ENCODE peak calls at places on chromosomes 16 and 17, in five cellular contexts. T is upper lobe of right lung, L is gastrocnemius medialis, B is thoracic aorta, E is mucosa of descending colon. C is an unnamed sample.

GRCh38 chr17:83103200-83103937 is 24.0 kb downstream of the METRNL start:
- DNase-seq in L (peak), B (no peak), E (peak), T (no peak), C (no peak)

GRCh38 chr17:8611671-8612298 is 18.7 kb downstream of the MYH10 start:
- DNase-seq in B (no peak), E (no peak), L (no peak), T (no peak), C (no peak)

GRCh38 chr17:823501-823902 is 41.3 kb downstream of the MRM3 start:
- DNase-seq in L (no peak), B (no peak), T (no peak), E (no peak), C (peak)

GRCh38 chr17:30173649-30174048 is 57.0 kb downstream of the NSRP1 start:
- DNase-seq in E (no peak), B (no peak), L (no peak), T (no peak), C (peak)

GRCh38 chr16:10069374-10069773 is 112.9 kb downstream of the GRIN2A start:
- DNase-seq in T (no peak), B (no peak), E (no peak), L (no peak), C (no peak)

GRCh38 chr17:1067282-1067956 is 70.5 kb downstream of the TIMM22 start:
- DNase-seq in B (no peak), E (no peak), L (no peak), T (peak), C (no peak)

GRCh38 chr16:54685682-54686081 is 245.0 kb upstream of the IRX5 start:
- DNase-seq in L (no peak), E (no peak), B (no peak), T (no peak), C (no peak)

GRCh38 chr17:12964840-12965239 is 53.0 kb downstream of the ELAC2 start:
- DNase-seq in L (no peak), E (no peak), T (no peak), B (no peak), C (no peak)

GRCh38 chr16:11619327-11619851 is 32.7 kb upstream of the LITAF start:
- DNase-seq in L (peak), T (no peak), B (no peak), E (no peak), C (no peak)

GRCh38 chr17:59680314-59680713 is 26.9 kb downstream of the PTRH2 start:
- DNase-seq in L (no peak), E (no peak), B (no peak), T (no peak), C (no peak)

GRCh38 chr16:12255919-12256665 is 279.6 kb downstream of the SNX29 start:
- DNase-seq in T (no peak), B (no peak), L (no peak), E (no peak), C (no peak)

GRCh38 chr17:74391771-74392170 is 24.5 kb downstream of the GPR142 start:
- DNase-seq in B (no peak), T (no peak), E (no peak), L (no peak), C (no peak)

GRCh38 chr17:32483451-32484019 is 3.3 kb upstream of the CDK5R1 start:
- DNase-seq in L (peak), B (no peak), E (peak), T (peak), C (peak)

GRCh38 chr16:68287276-68288251 is 23.2 kb downstream of the SLC7A6OS start:
- DNase-seq in T (no peak), E (no peak), B (peak), L (peak), C (no peak)

GRCh38 chr16:75216127-75216526 is 2.7 kb upstream of the CTRB1 start:
- DNase-seq in L (no peak), B (no peak), T (no peak), E (no peak), C (no peak)

GRCh38 chr17:54544239-54544638 is 356.4 kb upstream of the TOM1L1 start:
- DNase-seq in B (no peak), L (no peak), E (no peak), T (no peak), C (no peak)

GRCh38 chr17:81682565-81683207 is 911 bp downstream of the ARL16 start:
- DNase-seq in L (no peak), B (no peak), T (no peak), E (no peak), C (no peak)

GRCh38 chr17:36463916-36464764 is 22.3 kb upstream of the ZNHIT3 start:
- DNase-seq in T (peak), E (peak), B (no peak), L (no peak), C (peak)

GRCh38 chr16:29943846-29944669 is 17.8 kb upstream of the TMEM219 start:
- DNase-seq in L (no peak), E (peak), T (no peak), B (no peak), C (no peak)

GRCh38 chr16:89111263-89111662 is 17.6 kb downstream of the ACSF3 start:
- DNase-seq in E (no peak), L (no peak), B (no peak), T (peak), C (no peak)

GRCh38 chr17:64152428-64153125 is 22.6 kb upstream of the ERN1 start:
- DNase-seq in E (no peak), T (no peak), B (no peak), L (no peak), C (no peak)

GRCh38 chr17:8701754-8702153 is 42.9 kb downstream of the CCDC42 start:
- DNase-seq in E (no peak), B (no peak), L (no peak), T (no peak), C (no peak)

GRCh38 chr17:17613708-17614114 is 22.2 kb upstream of the PEMT start:
- DNase-seq in T (no peak), E (peak), B (no peak), L (peak), C (peak)

GRCh38 chr16:1745181-1745899 is 26.0 kb downstream of the NME3 start:
- DNase-seq in E (no peak), T (no peak), B (no peak), L (no peak), C (no peak)

GRCh38 chr16:50718761-50719400 is 23.0 kb upstream of the CYLD start:
- DNase-seq in E (peak), L (no peak), T (no peak), B (no peak), C (no peak)

GRCh38 chr17:79658811-79659207 is 48.0 kb upstream of the RBFOX3 start:
- DNase-seq in E (peak), T (no peak), L (no peak), B (no peak), C (peak)
- TF ChIP-seq CTCF in E (no peak), T (peak), L (no peak), B (no peak), C (no peak)

GRCh38 chr16:48999508-48999907 is 282.1 kb downstream of the CBLN1 start:
- DNase-seq in B (no peak), T (no peak), E (no peak), L (no peak), C (no peak)

GRCh38 chr16:49003022-49003421 is 278.6 kb downstream of the CBLN1 start:
- DNase-seq in B (no peak), T (no peak), E (no peak), L (no peak), C (no peak)

GRCh38 chr16:48999034-48999433 is 282.6 kb downstream of the CBLN1 start:
- DNase-seq in B (no peak), L (no peak), E (no peak), T (no peak), C (no peak)

GRCh38 chr16:48997946-48998345 is 283.7 kb downstream of the CBLN1 start:
- DNase-seq in E (no peak), L (no peak), T (no peak), B (no peak), C (no peak)

DNA sequence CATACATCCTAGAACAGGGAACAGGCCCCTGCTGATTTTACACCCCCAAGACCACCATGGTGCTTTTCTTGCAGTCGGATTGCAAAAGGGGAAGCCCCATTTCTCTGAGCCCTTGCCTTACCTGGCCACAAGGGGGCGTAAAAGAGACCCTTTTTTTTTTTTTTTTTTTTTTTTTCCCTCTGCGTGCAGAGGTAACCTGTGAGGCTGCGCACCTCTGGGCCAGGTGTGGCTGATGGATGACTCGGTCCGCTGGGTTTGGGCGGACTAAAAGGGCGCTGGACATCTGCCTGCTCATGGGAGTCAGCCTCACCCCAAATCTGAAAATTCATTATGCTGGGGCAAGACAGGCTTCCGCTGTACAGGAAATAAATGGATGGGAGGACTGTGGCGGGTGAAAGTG is 281.0 kb downstream of the CBLN1 start:
- DNase-seq in E (peak), T (no peak), B (no peak), L (no peak), C (no peak)
- TF ChIP-seq CTCF in E (peak), T (peak), B (no peak), L (no peak), C (peak)

GRCh38 chr16:81937305-81938038 is 73.8 kb downstream of the SDR42E1 start:
- DNase-seq in L (no peak), E (no peak), B (no peak), T (no peak), C (no peak)

GRCh38 chr16:81940781-81941560 is 70.3 kb downstream of the SDR42E1 start:
- DNase-seq in L (no peak), T (no peak), E (no peak), B (no peak), C (no peak)

GRCh38 chr16:81939164-81940067 is 71.9 kb downstream of the SDR42E1 start:
- DNase-seq in E (no peak), B (no peak), L (no peak), T (no peak), C (no peak)

GRCh38 chr16:81936209-81936608 is 75.1 kb downstream of the SDR42E1 start:
- DNase-seq in B (no peak), E (no peak), T (no peak), L (no peak), C (no peak)

DNA sequence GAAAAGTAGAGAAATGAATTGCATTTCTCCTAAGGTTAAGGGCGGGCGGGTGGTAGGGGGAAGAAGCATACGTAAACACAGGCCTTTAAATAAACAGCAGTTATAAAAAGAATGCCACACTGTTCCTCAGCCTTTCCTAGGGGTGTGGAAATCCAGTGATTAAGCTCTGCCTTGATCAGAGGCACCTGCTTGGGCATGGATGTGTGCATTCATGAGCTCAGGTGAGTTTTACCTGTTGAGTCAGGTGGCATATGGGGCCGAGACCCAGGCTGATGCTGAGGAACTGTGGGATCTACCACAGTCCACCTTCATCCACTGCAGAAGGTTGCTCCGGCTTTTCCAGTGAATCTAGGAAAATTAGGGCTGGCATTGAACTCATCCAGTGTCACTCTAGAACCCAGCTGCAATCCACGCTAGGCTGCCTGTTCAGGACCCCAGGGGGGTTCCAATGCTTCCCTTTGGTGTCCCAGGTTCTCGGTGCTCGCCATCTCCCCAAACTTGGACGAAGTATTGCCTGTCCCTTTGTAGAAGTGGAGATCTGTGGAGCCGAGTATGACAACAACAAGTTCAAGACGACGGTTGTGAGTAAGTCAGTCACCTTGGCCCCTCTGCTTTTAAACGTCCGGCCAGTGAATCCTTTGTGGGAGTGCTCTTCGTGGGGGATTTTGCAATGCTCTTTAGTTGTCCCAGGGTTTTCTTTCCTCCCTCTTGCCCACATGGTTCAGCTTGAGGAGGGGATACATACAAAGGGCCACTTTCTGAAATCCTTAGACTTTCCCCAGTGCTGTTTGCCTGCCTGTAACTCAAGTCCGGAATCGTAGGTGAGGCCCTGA is 72.7 kb downstream of the SDR42E1 start:
- DNase-seq in L (no peak), E (no peak), T (no peak), B (no peak), C (no peak)
- TF ChIP-seq CTCF in L (no peak), E (no peak), T (no peak), B (no peak), C (no peak)

GRCh38 chr16:46690281-46691178 is 1.1 kb downstream of the ORC6 start:
- DNase-seq in T (no peak), E (peak), L (no peak), B (no peak), C (no peak)
- TF ChIP-seq CTCF in T (no peak), E (no peak), L (no peak), B (no peak), C (no peak)

GRCh38 chr16:87648698-87649487 is 46.6 kb downstream of the JPH3 start:
- DNase-seq in B (no peak), T (no peak), L (no peak), E (no peak), C (no peak)

GRCh38 chr16:87652386-87652785 is 50.1 kb downstream of the JPH3 start:
- DNase-seq in L (no peak), T (no peak), B (no peak), E (no peak), C (no peak)

GRCh38 chr16:87654826-87655225 is 52.5 kb downstream of the JPH3 start:
- DNase-seq in L (no peak), T (no peak), E (no peak), B (no peak), C (no peak)

GRCh38 chr16:87652799-87653198 is 50.5 kb downstream of the JPH3 start:
- DNase-seq in E (no peak), L (no peak), T (no peak), B (no peak), C (no peak)

GRCh38 chr16:87653234-87653633 is 50.9 kb downstream of the JPH3 start:
- DNase-seq in L (no peak), E (no peak), B (no peak), T (no peak), C (no peak)
- TF ChIP-seq CTCF in L (no peak), E (no peak), B (no peak), T (peak), C (no peak)

GRCh38 chr16:86831366-86831765 is 253.0 kb downstream of the FOXL1 start:
- DNase-seq in T (no peak), E (no peak), L (no peak), B (no peak), C (no peak)

GRCh38 chr16:86835981-86836380 is 257.6 kb downstream of the FOXL1 start:
- DNase-seq in L (no peak), T (no peak), E (no peak), B (no peak), C (no peak)

GRCh38 chr16:86836503-86837125 is 258.3 kb downstream of the FOXL1 start:
- DNase-seq in B (no peak), T (no peak), E (no peak), L (no peak), C (no peak)

GRCh38 chr16:86833136-86833535 is 254.8 kb downstream of the FOXL1 start:
- DNase-seq in T (no peak), B (no peak), L (no peak), E (no peak), C (no peak)

GRCh38 chr16:86834451-86835035 is 256.2 kb downstream of the FOXL1 start:
- DNase-seq in L (no peak), B (no peak), E (no peak), T (no peak), C (no peak)
- TF ChIP-seq CTCF in L (no peak), B (peak), E (no peak), T (no peak), C (no peak)

GRCh38 chr17:42612013-42612412 is 2.5 kb downstream of the TUBG1 start:
- DNase-seq in B (no peak), T (peak), L (no peak), E (no peak), C (no peak)

GRCh38 chr17:42613699-42614295 is 4.3 kb downstream of the TUBG1 start:
- DNase-seq in B (no peak), T (peak), L (no peak), E (no peak), C (no peak)

GRCh38 chr17:42608692-42609181 is 437 bp downstream of the RETREG3 start:
- DNase-seq in L (no peak), T (no peak), E (no peak), B (no peak), C (no peak)

GRCh38 chr17:42603318-42603717 is 5.9 kb downstream of the RETREG3 start:
- DNase-seq in T (no peak), B (no peak), L (no peak), E (no peak), C (no peak)

GRCh38 chr17:42609182-42609813 is at the start of the genes RETREG3 and TUBG1:
- DNase-seq in E (peak), T (peak), B (peak), L (peak), C (peak)
- TF ChIP-seq CTCF in E (peak), T (peak), B (peak), L (peak), C (no peak)

GRCh38 chr17:53313746-53314145 is 509.0 kb upstream of the KIF2B start:
- DNase-seq in E (no peak), B (no peak), L (no peak), T (no peak), C (no peak)
- TF ChIP-seq CTCF in E (no peak), B (no peak), L (no peak), T (no peak), C (no peak)